ENCODE peak calls at places on chromosome 11, in four cellular contexts. Z, F, Q and S are unnamed samples.

GRCh38 chr11:613369-613968 is 2.3 kb downstream of the IRF7 start:
- DNase-seq in Z (peak; percentile 63), F (peak; percentile 64), Q (peak; percentile 50), S (no peak)

GRCh38 chr11:125202362-125202880 is 37.9 kb downstream of the PKNOX2 start:
- DNase-seq in Z (no peak), F (no peak), Q (no peak), S (no peak)

GRCh38 chr11:75443043-75443442 is 10.0 kb upstream of the KLHL35 start:
- DNase-seq in Z (no peak), F (no peak), Q (no peak), S (no peak)

GRCh38 chr11:20055312-20055711 is 105.0 kb downstream of the DBX1 start:
- DNase-seq in Z (no peak), F (no peak), Q (no peak), S (no peak)

GRCh38 chr11:78419327-78419726 is 1.7 kb upstream of the GAB2 start:
- DNase-seq in Z (no peak), F (no peak), Q (peak; percentile 99), S (peak; percentile 99)

GRCh38 chr11:111193924-111194490 is 51.5 kb upstream of the POU2AF2 start:
- DNase-seq in Z (no peak), F (no peak), Q (no peak), S (no peak)

GRCh38 chr11:102420547-102420946 is 32.0 kb downstream of the TMEM123 start:
- DNase-seq in Z (no peak), F (no peak), Q (no peak), S (no peak)

GRCh38 chr11:18144243-18144642 is 11.9 kb downstream of the MRGPRX3 start:
- DNase-seq in Z (no peak), F (no peak), Q (no peak), S (peak; percentile 7)

GRCh38 chr11:77322926-77323590 is 21.6 kb upstream of the GDPD4 start:
- DNase-seq in Z (no peak), F (no peak), Q (no peak), S (peak; percentile 57)

GRCh38 chr11:99424313-99425084 is 403.8 kb downstream of the CNTN5 start:
- DNase-seq in Z (no peak), F (no peak), Q (no peak), S (no peak)

GRCh38 chr11:9506489-9507343 is 45.9 kb downstream of the ZNF143 start:
- DNase-seq in Z (peak; percentile 74), F (peak; percentile 79), Q (peak; percentile 77), S (peak; percentile 81)

GRCh38 chr11:90646266-90646665 is 423.4 kb upstream of the CHORDC1 start:
- DNase-seq in Z (no peak), F (no peak), Q (no peak), S (no peak)

GRCh38 chr11:46369458-46370152 is 11.9 kb upstream of the MDK start:
- DNase-seq in Z (no peak), F (no peak), Q (peak; percentile 84), S (peak; percentile 77)

GRCh38 chr11:113001709-113002108 is 40.5 kb downstream of the NCAM1 start:
- DNase-seq in Z (no peak), F (no peak), Q (no peak), S (no peak)

GRCh38 chr11:11860103-11860979 is 18.6 kb downstream of the USP47 start:
- DNase-seq in Z (no peak), F (no peak), Q (peak; percentile 78), S (peak; percentile 70)

GRCh38 chr11:95092549-95093324 is 3.1 kb downstream of the ENDOD1 start:
- DNase-seq in Z (no peak), F (no peak), Q (peak; percentile 86), S (peak; percentile 49)

GRCh38 chr11:4464216-4465159 is 15.4 kb downstream of the OR52K2 start:
- DNase-seq in Z (no peak), F (no peak), Q (peak; percentile 0), S (peak; percentile 7)

DNA sequence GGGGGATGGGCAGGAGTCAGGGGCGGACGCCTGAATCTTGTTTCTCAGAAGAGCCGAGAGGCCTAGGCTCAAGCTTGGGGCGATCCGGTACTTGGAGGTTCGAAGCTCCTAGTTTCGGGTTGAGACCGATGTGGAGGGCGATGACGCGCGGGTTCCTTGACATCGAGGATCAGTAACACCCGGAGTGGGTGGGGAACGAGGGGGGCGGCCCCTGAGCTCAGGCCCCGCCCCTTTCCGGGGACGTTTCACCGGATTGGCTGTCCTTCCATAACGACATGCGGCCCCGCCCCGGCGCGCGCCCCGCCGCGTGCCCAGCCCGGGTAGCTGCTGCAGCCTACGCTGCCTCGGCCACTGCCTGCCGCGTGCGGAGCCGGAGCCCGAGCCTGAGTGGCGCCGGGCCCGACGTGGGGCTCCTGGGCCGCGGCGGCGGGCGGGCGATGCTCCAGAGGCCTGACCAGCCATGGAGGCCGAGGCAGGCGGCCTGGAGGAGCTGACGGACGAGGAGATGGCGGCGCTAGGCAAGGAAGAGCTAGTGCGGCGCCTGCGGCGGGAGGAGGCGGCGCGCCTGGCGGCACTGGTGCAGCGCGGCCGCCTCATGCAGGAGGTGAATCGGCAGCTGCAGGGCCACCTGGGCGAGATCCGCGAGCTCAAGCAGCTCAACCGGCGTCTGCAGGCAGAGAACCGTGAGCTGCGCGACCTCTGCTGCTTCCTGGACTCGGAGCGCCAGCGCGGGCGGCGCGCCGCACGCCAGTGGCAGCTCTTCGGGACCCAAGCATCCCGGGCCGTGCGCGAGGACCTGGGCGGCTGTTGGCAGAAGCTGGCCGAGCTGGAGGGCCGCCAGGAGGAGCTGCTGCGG is at the start of gene CCDC85B:
- DNase-seq in Z (peak; percentile 93), F (no peak), Q (peak; percentile 97), S (peak; percentile 95)
- H4K8ac ChIP-seq in Z (peak within 1 kb of the TSS; percentile 85), F (peak within 1 kb of the TSS; percentile 96), Q (peak within 1 kb of the TSS; percentile 87), S (peak within 1 kb of the TSS; percentile 80)

DNA sequence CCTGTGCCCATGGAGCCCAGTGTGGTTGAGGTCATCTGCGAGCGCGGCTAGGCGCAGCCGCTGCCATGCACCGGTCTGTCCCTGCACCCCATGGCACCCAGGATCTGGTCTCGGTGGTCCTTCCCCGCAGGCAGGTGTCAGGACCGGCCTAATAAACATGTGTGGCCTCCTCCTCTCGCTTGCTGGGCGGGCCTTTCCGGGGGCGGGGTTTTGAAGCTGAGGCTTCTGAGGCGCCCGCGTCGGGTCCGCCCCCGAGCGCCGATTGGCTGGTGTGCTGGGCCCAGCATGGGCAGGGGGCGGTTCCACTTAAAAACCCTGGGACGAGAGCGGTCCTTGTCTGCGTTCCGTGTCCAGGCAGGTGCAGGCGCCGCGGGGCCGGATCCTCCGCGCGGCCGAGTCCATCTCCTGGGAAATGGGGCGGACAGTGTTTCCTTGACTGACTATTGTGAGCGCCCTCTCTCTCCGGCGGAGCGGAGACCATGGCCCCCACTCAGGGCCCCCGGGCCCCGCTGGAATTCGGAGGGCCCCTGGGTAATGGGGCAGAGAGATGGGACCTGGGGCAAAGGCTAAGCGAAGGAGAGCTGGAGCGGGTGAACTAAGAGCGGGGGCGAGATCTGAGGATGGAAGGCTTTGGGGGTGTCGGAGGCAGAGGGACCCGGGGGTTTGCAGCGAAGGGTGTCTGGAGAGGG is at the start of gene TM7SF2:
- DNase-seq in Z (peak; percentile 93), F (peak; percentile 85), Q (peak; percentile 94), S (peak; percentile 86)
- H4K8ac ChIP-seq in Z (no peak within 1 kb of the TSS), F (peak within 1 kb of the TSS; percentile 47), Q (peak within 1 kb of the TSS; percentile 69), S (peak within 1 kb of the TSS; percentile 5)

DNA sequence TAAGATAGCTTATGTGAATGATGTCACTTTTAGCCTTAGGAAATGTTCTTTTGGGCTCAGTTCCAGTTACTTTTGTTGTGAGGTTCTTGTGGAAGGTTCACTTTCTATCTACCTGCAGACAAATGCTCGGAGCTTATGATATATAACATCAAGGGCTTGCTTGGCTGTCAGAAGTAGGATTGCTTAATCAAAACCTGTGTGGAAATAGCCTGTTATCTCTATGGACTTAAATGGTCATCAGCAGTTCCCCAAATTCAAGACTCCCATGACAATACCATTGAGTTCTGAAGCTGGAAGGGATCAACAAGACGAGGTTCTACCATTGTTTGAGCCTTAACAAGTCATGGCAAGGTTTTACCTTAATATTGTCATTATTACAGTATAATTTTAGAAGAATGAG is 43.8 kb downstream of the FLI1 start:
- DNase-seq in Z (no peak), F (no peak), Q (no peak), S (no peak)
- H4K8ac ChIP-seq in Z (no peak overlapping the region), F (no peak overlapping the region), Q (no peak overlapping the region), S (no peak overlapping the region)

GRCh38 chr11:2928605-2929510 is at the start of gene PHLDA2:
- DNase-seq in Z (no peak), F (no peak), Q (peak; percentile 81), S (peak; percentile 85)
- H4K8ac ChIP-seq in Z (no peak within 1 kb of the TSS), F (peak within 1 kb of the TSS; percentile 66), Q (peak within 1 kb of the TSS; percentile 97), S (peak within 1 kb of the TSS; percentile 72)

GRCh38 chr11:118621898-118622375 is 14.5 kb downstream of the PHLDB1 start:
- DNase-seq in Z (no peak), F (no peak), Q (peak; percentile 31), S (no peak)

GRCh38 chr11:118619444-118620205 is 12.2 kb downstream of the PHLDB1 start:
- DNase-seq in Z (no peak), F (no peak), Q (peak; percentile 99), S (peak; percentile 98)

GRCh38 chr11:118621071-118621815 is 13.8 kb downstream of the PHLDB1 start:
- DNase-seq in Z (no peak), F (no peak), Q (peak; percentile 94), S (peak; percentile 86)

GRCh38 chr11:118618991-118619375 is 11.6 kb downstream of the PHLDB1 start:
- DNase-seq in Z (no peak), F (no peak), Q (peak; percentile 90), S (peak; percentile 78)

GRCh38 chr11:118620529-118621070 is 13.2 kb downstream of the PHLDB1 start:
- DNase-seq in Z (no peak), F (no peak), Q (no peak), S (no peak)
- H4K8ac ChIP-seq in Z (no peak overlapping the region), F (no peak overlapping the region), Q (peak overlapping the region; percentile 82), S (peak overlapping the region; percentile 91)

DNA sequence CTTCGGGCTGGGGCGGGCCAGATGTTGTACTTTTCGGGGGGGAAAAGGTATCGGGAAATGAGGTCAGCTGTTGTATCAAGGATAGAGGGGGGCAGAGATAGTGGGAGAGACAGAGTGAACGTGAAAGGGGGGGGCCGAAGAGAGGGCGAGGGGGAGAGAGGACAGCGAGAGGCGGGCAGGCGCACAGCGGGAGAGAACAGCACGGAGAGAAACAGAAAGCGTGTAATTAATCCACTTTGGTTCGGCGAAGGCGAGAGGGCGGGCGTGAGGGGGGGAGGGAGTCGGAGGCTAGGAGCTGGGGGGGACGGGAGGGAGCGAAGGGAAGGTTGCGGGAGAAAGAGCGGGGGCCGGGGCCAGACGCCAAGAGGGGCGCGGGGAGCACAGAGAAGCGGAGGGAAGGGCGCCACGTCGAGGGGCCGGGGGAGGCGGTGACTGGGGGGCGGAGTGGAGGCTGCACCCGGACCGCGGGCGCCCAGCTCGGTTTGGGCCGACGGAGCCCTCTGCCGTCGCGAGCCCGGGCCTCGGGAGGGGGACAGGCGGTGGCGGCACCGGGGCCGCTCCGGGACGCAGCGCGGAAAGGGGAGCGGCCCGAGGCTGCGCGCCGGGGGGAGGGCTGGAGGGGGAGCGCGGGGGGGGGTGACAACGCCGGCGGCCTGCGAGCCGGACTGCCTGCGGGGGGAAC is 612 bp downstream of the IGF2 start:
- DNase-seq in Z (no peak), F (no peak), Q (peak; percentile 54), S (no peak)
- H4K8ac ChIP-seq in Z (no peak overlapping the region), F (no peak overlapping the region), Q (no peak overlapping the region), S (peak overlapping the region; percentile 51)

GRCh38 chr11:116062526-116063171 is 558.4 kb upstream of the CADM1 start:
- DNase-seq in Z (no peak), F (no peak), Q (peak; percentile 50), S (no peak)
- H4K8ac ChIP-seq in Z (no peak overlapping the region), F (no peak overlapping the region), Q (no peak overlapping the region), S (no peak overlapping the region)